ENCODE peak calls at places on chromosome 7, in ten cellular contexts. One of them, this sample, is unnamed.

GRCh38 chr7:115052706-115053105 is 130.8 kb downstream of the MDFIC start:
- DNase-seq in PC-3: no peak
- DNase-seq in kidney epithelial cell: no peak
- DNase-seq in A549: no peak
- DNase-seq in thyroid gland: no peak
- DNase-seq in astrocyte of the spinal cord: no peak
- DNase-seq in BJ: no peak
- DNase-seq in psoas muscle: no peak
- DNase-seq in fibroblast of the aortic adventitia: no peak
- DNase-seq in heart left ventricle: no peak
- DNase-seq in this sample: no peak

GRCh38 chr7:74334026-74334425 is 44.8 kb downstream of the CLIP2 start:
- DNase-seq in thyroid gland: no peak
- DNase-seq in BJ: no peak
- DNase-seq in kidney epithelial cell: no peak
- DNase-seq in astrocyte of the spinal cord: peak; percentile 41
- DNase-seq in heart left ventricle: no peak
- DNase-seq in PC-3: peak; percentile 4
- DNase-seq in fibroblast of the aortic adventitia: peak; percentile 15
- DNase-seq in psoas muscle: no peak
- DNase-seq in A549: no peak
- DNase-seq in this sample: no peak

GRCh38 chr7:103143865-103144264 is 5.0 kb downstream of the NAPEPLD start:
- DNase-seq in fibroblast of the aortic adventitia: no peak
- DNase-seq in kidney epithelial cell: no peak
- DNase-seq in astrocyte of the spinal cord: no peak
- DNase-seq in BJ: no peak
- DNase-seq in A549: no peak
- DNase-seq in PC-3: no peak
- DNase-seq in thyroid gland: no peak
- DNase-seq in psoas muscle: no peak
- DNase-seq in heart left ventricle: no peak
- DNase-seq in this sample: no peak

GRCh38 chr7:40008218-40008815 is 58.3 kb downstream of the CDK13 start:
- DNase-seq in BJ: peak; percentile 62
- DNase-seq in A549: peak; percentile 18
- DNase-seq in PC-3: peak; percentile 54
- DNase-seq in thyroid gland: no peak
- DNase-seq in astrocyte of the spinal cord: peak; percentile 79
- DNase-seq in kidney epithelial cell: peak; percentile 61
- DNase-seq in fibroblast of the aortic adventitia: peak; percentile 93
- DNase-seq in psoas muscle: no peak
- DNase-seq in heart left ventricle: no peak
- DNase-seq in this sample: peak; percentile 3

GRCh38 chr7:142654398-142654797 is 94.9 kb upstream of the PRSS1 start:
- DNase-seq in fibroblast of the aortic adventitia: no peak
- DNase-seq in heart left ventricle: no peak
- DNase-seq in thyroid gland: no peak
- DNase-seq in A549: no peak
- DNase-seq in PC-3: peak; percentile 47
- DNase-seq in BJ: no peak
- DNase-seq in psoas muscle: no peak
- DNase-seq in astrocyte of the spinal cord: no peak
- DNase-seq in kidney epithelial cell: no peak
- DNase-seq in this sample: no peak

GRCh38 chr7:105830405-105831218 is 45.8 kb downstream of the ATXN7L1 start:
- DNase-seq in heart left ventricle: no peak
- DNase-seq in psoas muscle: no peak
- DNase-seq in A549: peak; percentile 93
- DNase-seq in astrocyte of the spinal cord: peak; percentile 95
- DNase-seq in BJ: peak; percentile 97
- DNase-seq in PC-3: peak; percentile 99
- DNase-seq in kidney epithelial cell: peak; percentile 87
- DNase-seq in fibroblast of the aortic adventitia: peak; percentile 98
- DNase-seq in thyroid gland: no peak
- DNase-seq in this sample: peak; percentile 94

GRCh38 chr7:94472608-94473007 is 37.0 kb upstream of the CASD1 start:
- DNase-seq in A549: no peak
- DNase-seq in thyroid gland: no peak
- DNase-seq in kidney epithelial cell: no peak
- DNase-seq in astrocyte of the spinal cord: no peak
- DNase-seq in BJ: no peak
- DNase-seq in PC-3: no peak
- DNase-seq in psoas muscle: no peak
- DNase-seq in fibroblast of the aortic adventitia: no peak
- DNase-seq in heart left ventricle: no peak
- DNase-seq in this sample: no peak

GRCh38 chr7:73774923-73775322 is 4.9 kb upstream of the CLDN3 start:
- DNase-seq in thyroid gland: no peak
- DNase-seq in fibroblast of the aortic adventitia: peak; percentile 39
- DNase-seq in A549: no peak
- DNase-seq in PC-3: peak; percentile 29
- DNase-seq in psoas muscle: no peak
- DNase-seq in BJ: no peak
- DNase-seq in astrocyte of the spinal cord: no peak
- DNase-seq in heart left ventricle: no peak
- DNase-seq in kidney epithelial cell: no peak
- DNase-seq in this sample: peak; percentile 19

GRCh38 chr7:29113384-29114102 is 32.8 kb downstream of the CPVL start:
- DNase-seq in heart left ventricle: no peak
- DNase-seq in kidney epithelial cell: peak; percentile 63
- DNase-seq in astrocyte of the spinal cord: peak; percentile 1
- DNase-seq in psoas muscle: no peak
- DNase-seq in A549: peak; percentile 15
- DNase-seq in thyroid gland: no peak
- DNase-seq in BJ: no peak
- DNase-seq in PC-3: peak; percentile 89
- DNase-seq in fibroblast of the aortic adventitia: peak; percentile 31
- DNase-seq in this sample: peak; percentile 11

GRCh38 chr7:102260856-102261255 is 25.8 kb upstream of the SH2B2 start:
- DNase-seq in kidney epithelial cell: no peak
- DNase-seq in fibroblast of the aortic adventitia: peak; percentile 58
- DNase-seq in heart left ventricle: no peak
- DNase-seq in BJ: no peak
- DNase-seq in psoas muscle: no peak
- DNase-seq in A549: no peak
- DNase-seq in thyroid gland: peak; percentile 39
- DNase-seq in astrocyte of the spinal cord: peak; percentile 65
- DNase-seq in PC-3: no peak
- DNase-seq in this sample: no peak

GRCh38 chr7:102169651-102170416 is 116.8 kb upstream of the SH2B2 start:
- DNase-seq in PC-3: no peak
- DNase-seq in thyroid gland: no peak
- DNase-seq in fibroblast of the aortic adventitia: no peak
- DNase-seq in heart left ventricle: no peak
- DNase-seq in astrocyte of the spinal cord: peak; percentile 43
- DNase-seq in A549: no peak
- DNase-seq in kidney epithelial cell: no peak
- DNase-seq in BJ: no peak
- DNase-seq in psoas muscle: no peak
- DNase-seq in this sample: no peak

GRCh38 chr7:13449460-13449859 is 540.0 kb downstream of the ETV1 start:
- DNase-seq in BJ: no peak
- DNase-seq in kidney epithelial cell: no peak
- DNase-seq in thyroid gland: no peak
- DNase-seq in A549: no peak
- DNase-seq in psoas muscle: no peak
- DNase-seq in fibroblast of the aortic adventitia: no peak
- DNase-seq in PC-3: no peak
- DNase-seq in astrocyte of the spinal cord: no peak
- DNase-seq in heart left ventricle: no peak
- DNase-seq in this sample: no peak

GRCh38 chr7:106369816-106370215 is 85.0 kb upstream of the NAMPT start:
- DNase-seq in heart left ventricle: no peak
- DNase-seq in PC-3: no peak
- DNase-seq in kidney epithelial cell: no peak
- DNase-seq in fibroblast of the aortic adventitia: peak; percentile 45
- DNase-seq in A549: no peak
- DNase-seq in thyroid gland: no peak
- DNase-seq in psoas muscle: no peak
- DNase-seq in astrocyte of the spinal cord: peak; percentile 16
- DNase-seq in BJ: no peak
- DNase-seq in this sample: no peak

GRCh38 chr7:871900-872537 is 4.3 kb upstream of the GET4 start:
- DNase-seq in A549: no peak
- DNase-seq in thyroid gland: no peak
- DNase-seq in fibroblast of the aortic adventitia: no peak
- DNase-seq in PC-3: no peak
- DNase-seq in psoas muscle: no peak
- DNase-seq in kidney epithelial cell: no peak
- DNase-seq in heart left ventricle: peak; percentile 45
- DNase-seq in astrocyte of the spinal cord: no peak
- DNase-seq in BJ: no peak
- DNase-seq in this sample: no peak

GRCh38 chr7:7696458-7697119 is 21.8 kb downstream of the RPA3 start:
- DNase-seq in A549: no peak
- DNase-seq in thyroid gland: peak; percentile 44
- DNase-seq in PC-3: peak; percentile 58
- DNase-seq in astrocyte of the spinal cord: peak; percentile 72
- DNase-seq in kidney epithelial cell: peak; percentile 63
- DNase-seq in psoas muscle: no peak
- DNase-seq in heart left ventricle: no peak
- DNase-seq in fibroblast of the aortic adventitia: peak; percentile 40
- DNase-seq in BJ: no peak
- DNase-seq in this sample: no peak

GRCh38 chr7:47418910-47419309 is 163.0 kb downstream of the TNS3 start:
- DNase-seq in PC-3: no peak
- DNase-seq in A549: no peak
- DNase-seq in kidney epithelial cell: peak; percentile 72
- DNase-seq in BJ: no peak
- DNase-seq in thyroid gland: no peak
- DNase-seq in heart left ventricle: no peak
- DNase-seq in astrocyte of the spinal cord: peak; percentile 71
- DNase-seq in psoas muscle: no peak
- DNase-seq in fibroblast of the aortic adventitia: no peak
- DNase-seq in this sample: peak; percentile 9

GRCh38 chr7:30225863-30226361 is 58.5 kb upstream of the ZNRF2 start:
- DNase-seq in kidney epithelial cell: peak; percentile 79
- DNase-seq in fibroblast of the aortic adventitia: peak; percentile 35
- DNase-seq in psoas muscle: peak; percentile 87
- DNase-seq in BJ: no peak
- DNase-seq in thyroid gland: peak; percentile 81
- DNase-seq in A549: no peak
- DNase-seq in PC-3: peak; percentile 90
- DNase-seq in astrocyte of the spinal cord: peak; percentile 72
- DNase-seq in heart left ventricle: peak; percentile 75
- DNase-seq in this sample: no peak

GRCh38 chr7:137007001-137007725 is 138.7 kb downstream of the CHRM2 start:
- DNase-seq in BJ: peak; percentile 50
- DNase-seq in kidney epithelial cell: no peak
- DNase-seq in PC-3: peak; percentile 33
- DNase-seq in thyroid gland: no peak
- DNase-seq in A549: no peak
- DNase-seq in astrocyte of the spinal cord: peak; percentile 33
- DNase-seq in fibroblast of the aortic adventitia: no peak
- DNase-seq in psoas muscle: no peak
- DNase-seq in heart left ventricle: no peak
- DNase-seq in this sample: no peak

GRCh38 chr7:138712652-138713051 is 11.5 kb upstream of the SVOPL start:
- DNase-seq in kidney epithelial cell: no peak
- DNase-seq in heart left ventricle: no peak
- DNase-seq in psoas muscle: no peak
- DNase-seq in thyroid gland: no peak
- DNase-seq in fibroblast of the aortic adventitia: no peak
- DNase-seq in PC-3: no peak
- DNase-seq in BJ: no peak
- DNase-seq in astrocyte of the spinal cord: no peak
- DNase-seq in A549: no peak
- DNase-seq in this sample: no peak

GRCh38 chr7:43721193-43721806 is 8.0 kb downstream of the COA1 start:
- DNase-seq in PC-3: peak; percentile 69
- DNase-seq in astrocyte of the spinal cord: peak; percentile 75
- DNase-seq in heart left ventricle: no peak
- DNase-seq in psoas muscle: no peak
- DNase-seq in thyroid gland: no peak
- DNase-seq in A549: peak; percentile 23
- DNase-seq in fibroblast of the aortic adventitia: peak; percentile 81
- DNase-seq in BJ: no peak
- DNase-seq in kidney epithelial cell: no peak
- DNase-seq in this sample: peak; percentile 30
- TF ChIP-seq CTCF in PC-3: peak; percentile 80
- TF ChIP-seq CTCF in astrocyte of the spinal cord: peak; percentile 52
- TF ChIP-seq CTCF in heart left ventricle: peak; percentile 67
- TF ChIP-seq CTCF in psoas muscle: peak; percentile 74
- TF ChIP-seq CTCF in thyroid gland: peak; percentile 63
- TF ChIP-seq CTCF in A549: peak; percentile 88
- TF ChIP-seq CTCF in fibroblast of the aortic adventitia: peak; percentile 54
- TF ChIP-seq CTCF in BJ: peak; percentile 50
- TF ChIP-seq CTCF in kidney epithelial cell: peak; percentile 56
- TF ChIP-seq CTCF in this sample: peak; percentile 43

GRCh38 chr7:117323585-117323876 is 673 bp upstream of the WNT2 start:
- DNase-seq in A549: no peak
- DNase-seq in thyroid gland: no peak
- DNase-seq in psoas muscle: no peak
- DNase-seq in heart left ventricle: no peak
- DNase-seq in kidney epithelial cell: no peak
- DNase-seq in fibroblast of the aortic adventitia: no peak
- DNase-seq in astrocyte of the spinal cord: peak; percentile 65
- DNase-seq in PC-3: no peak
- DNase-seq in BJ: no peak
- DNase-seq in this sample: no peak
- H3K4me3 ChIP-seq in A549: peak overlapping the region; percentile 47
- H3K4me3 ChIP-seq in thyroid gland: no peak overlapping the region
- H3K4me3 ChIP-seq in psoas muscle: peak overlapping the region; percentile 58
- H3K4me3 ChIP-seq in heart left ventricle: peak overlapping the region; percentile 41
- H3K4me3 ChIP-seq in kidney epithelial cell: peak overlapping the region; percentile 36
- H3K4me3 ChIP-seq in fibroblast of the aortic adventitia: peak overlapping the region; percentile 75
- H3K4me3 ChIP-seq in astrocyte of the spinal cord: peak overlapping the region; percentile 45
- H3K4me3 ChIP-seq in PC-3: peak overlapping the region; percentile 58
- H3K4me3 ChIP-seq in BJ: peak overlapping the region; percentile 45
- H3K4me3 ChIP-seq in this sample: peak overlapping the region; percentile 48

DNA sequence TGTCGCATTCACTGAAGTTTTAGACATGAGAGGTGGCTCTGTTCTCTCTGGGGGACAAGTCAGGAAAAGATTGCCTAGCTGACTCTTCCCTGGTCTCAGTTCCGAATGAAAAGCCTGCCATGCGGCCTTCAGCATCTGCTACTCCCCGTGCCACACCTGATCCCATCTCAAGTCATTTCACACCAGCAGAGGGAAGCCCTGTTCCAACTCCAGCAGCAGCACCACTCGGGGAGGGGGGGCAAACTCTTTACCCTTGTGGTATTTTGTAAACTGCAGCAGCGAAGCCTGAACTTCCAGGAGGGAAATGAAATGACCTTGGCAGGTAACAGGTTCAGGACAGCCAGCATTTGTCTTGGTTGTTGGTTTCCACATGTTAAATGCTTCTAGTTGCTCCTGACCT is 13.8 kb downstream of the LRRC4 start:
- DNase-seq in kidney epithelial cell: no peak
- DNase-seq in PC-3: no peak
- DNase-seq in heart left ventricle: no peak
- DNase-seq in astrocyte of the spinal cord: no peak
- DNase-seq in psoas muscle: no peak
- DNase-seq in BJ: no peak
- DNase-seq in thyroid gland: peak; percentile 21
- DNase-seq in fibroblast of the aortic adventitia: no peak
- DNase-seq in A549: no peak
- DNase-seq in this sample: no peak
- TF ChIP-seq CTCF in kidney epithelial cell: peak; percentile 20
- TF ChIP-seq CTCF in PC-3: peak; percentile 21
- TF ChIP-seq CTCF in heart left ventricle: no peak
- TF ChIP-seq CTCF in astrocyte of the spinal cord: peak; percentile 4
- TF ChIP-seq CTCF in psoas muscle: no peak
- TF ChIP-seq CTCF in BJ: no peak
- TF ChIP-seq CTCF in thyroid gland: no peak
- TF ChIP-seq CTCF in fibroblast of the aortic adventitia: no peak
- TF ChIP-seq CTCF in A549: no peak
- TF ChIP-seq CTCF in this sample: no peak

GRCh38 chr7:41701542-41701941 is 1.3 kb downstream of the INHBA start:
- DNase-seq in psoas muscle: no peak
- DNase-seq in A549: no peak
- DNase-seq in PC-3: no peak
- DNase-seq in kidney epithelial cell: no peak
- DNase-seq in heart left ventricle: no peak
- DNase-seq in astrocyte of the spinal cord: no peak
- DNase-seq in BJ: no peak
- DNase-seq in thyroid gland: no peak
- DNase-seq in fibroblast of the aortic adventitia: peak; percentile 38
- DNase-seq in this sample: no peak
- H3K4me3 ChIP-seq in psoas muscle: no peak overlapping the region
- H3K4me3 ChIP-seq in A549: no peak overlapping the region
- H3K4me3 ChIP-seq in PC-3: peak overlapping the region; percentile 95
- H3K4me3 ChIP-seq in kidney epithelial cell: peak overlapping the region; percentile 55
- H3K4me3 ChIP-seq in heart left ventricle: peak overlapping the region; percentile 48
- H3K4me3 ChIP-seq in astrocyte of the spinal cord: peak overlapping the region; percentile 79
- H3K4me3 ChIP-seq in BJ: no peak overlapping the region
- H3K4me3 ChIP-seq in thyroid gland: no peak overlapping the region
- H3K4me3 ChIP-seq in fibroblast of the aortic adventitia: peak overlapping the region; percentile 86
- H3K4me3 ChIP-seq in this sample: peak overlapping the region; percentile 54